ENCODE peak calls at places on chromosomes 5 and 9, in four cellular contexts. U is CD8-positive, alpha-beta T cell; A is endothelial cell of umbilical vein; Y is adrenal gland. K is an unnamed sample.

GRCh38 chr5:80761966-80762365 is 107.2 kb upstream of the DHFR start:
- DNase-seq in Y (no peak), A (peak; percentile 18), U (no peak), K (no peak)

GRCh38 chr5:155471027-155471426 is 457.5 kb downstream of the KIF4B start:
- DNase-seq in Y (no peak), U (no peak), A (no peak), K (no peak)

GRCh38 chr9:122777935-122778671 is 10.6 kb upstream of the OR5C1 start:
- DNase-seq in Y (no peak), U (no peak), A (no peak), K (no peak)

GRCh38 chr5:80300125-80300524 is 19.7 kb upstream of the SPZ1 start:
- DNase-seq in Y (no peak), A (no peak), U (no peak), K (no peak)

GRCh38 chr9:138008081-138008841 is 130.7 kb downstream of the CACNA1B start:
- DNase-seq in Y (no peak), U (no peak), A (no peak), K (no peak)

GRCh38 chr9:71783120-71783523 is 14.8 kb upstream of the CEMIP2 start:
- DNase-seq in Y (no peak), A (no peak), U (peak; percentile 77), K (no peak)

GRCh38 chr9:73008273-73008672 is 55.4 kb upstream of the ALDH1A1 start:
- DNase-seq in U (no peak), A (peak; percentile 42), Y (no peak), K (no peak)

GRCh38 chr5:10034008-10034407 is 215.7 kb downstream of the ATPSCKMT start:
- DNase-seq in Y (no peak), A (no peak), U (no peak), K (peak; percentile 32)

GRCh38 chr9:14769235-14769580 is 46.7 kb upstream of the CER1 start:
- DNase-seq in A (peak; percentile 80), Y (peak; percentile 37), U (no peak), K (no peak)

GRCh38 chr9:1083325-1083913 is 33.3 kb downstream of the DMRT2 start:
- DNase-seq in U (no peak), A (no peak), Y (no peak), K (peak; percentile 21)

GRCh38 chr9:104027295-104027694 is 66.8 kb upstream of the SMC2 start:
- DNase-seq in U (no peak), A (no peak), Y (no peak), K (no peak)

GRCh38 chr5:109249126-109249525 is 160.6 kb downstream of the PJA2 start:
- DNase-seq in A (no peak), Y (no peak), U (no peak), K (no peak)

GRCh38 chr9:131334568-131335105 is 45.1 kb downstream of the PLPP7 start:
- DNase-seq in Y (no peak), U (no peak), A (peak; percentile 48), K (peak; percentile 84)

GRCh38 chr5:80408475-80408875 is 611 bp downstream of the ZFYVE16 start:
- DNase-seq in U (no peak), A (peak; percentile 73), Y (peak; percentile 68), K (peak; percentile 60)

GRCh38 chr5:138948391-138949222 is 73.5 kb upstream of the LRRTM2 start:
- DNase-seq in Y (no peak), U (no peak), A (no peak), K (no peak)

GRCh38 chr9:94160594-94161501 is 76.6 kb downstream of the PTPDC1 start:
- DNase-seq in A (no peak), Y (no peak), U (no peak), K (no peak)

GRCh38 chr5:154857091-154857533 is 1.3 kb upstream of the CNOT8 start:
- DNase-seq in A (no peak), Y (no peak), U (no peak), K (peak; percentile 89)

GRCh38 chr9:89532478-89532877 is 34.6 kb upstream of the SEMA4D start:
- DNase-seq in U (no peak), A (no peak), Y (no peak), K (no peak)

GRCh38 chr5:138611295-138612220 is 36.4 kb upstream of the HSPA9 start:
- DNase-seq in U (no peak), A (peak; percentile 44), Y (no peak), K (no peak)

GRCh38 chr9:77384406-77384805 is 207.1 kb downstream of the VPS13A start:
- DNase-seq in U (no peak), A (peak; percentile 5), Y (no peak), K (no peak)

GRCh38 chr5:64971538-64971937 is 202.8 kb downstream of the CWC27 start:
- DNase-seq in Y (no peak), A (peak; percentile 3), U (no peak), K (no peak)

GRCh38 chr9:121634800-121635261 is 16.6 kb upstream of the DAB2IP start:
- DNase-seq in A (peak; percentile 25), U (no peak), Y (no peak), K (no peak)

GRCh38 chr9:85521331-85522197 is 220.2 kb downstream of the AGTPBP1 start:
- DNase-seq in U (no peak), Y (no peak), A (no peak), K (peak; percentile 58)

GRCh38 chr9:77440057-77440456 is 208.1 kb downstream of the GNA14 start:
- DNase-seq in U (no peak), A (no peak), Y (no peak), K (no peak)

GRCh38 chr5:173764321-173765029 is 123.7 kb upstream of the CPEB4 start:
- DNase-seq in U (no peak), A (peak; percentile 92), Y (peak; percentile 95), K (peak; percentile 78)

GRCh38 chr5:124001216-124001615 is 489.2 kb downstream of the CSNK1G3 start:
- DNase-seq in U (no peak), A (no peak), Y (no peak), K (no peak)
- H3K27ac ChIP-seq in U (no peak overlapping the region), A (no peak overlapping the region), Y (no peak overlapping the region), K (no peak overlapping the region)

GRCh38 chr5:150640311-150641005 is at the start of gene SYNPO:
- DNase-seq in Y (peak; percentile 88), A (peak; percentile 88), U (no peak), K (peak; percentile 76)

GRCh38 chr5:150638053-150638444 is 2.4 kb upstream of the SYNPO start:
- DNase-seq in U (no peak), A (no peak), Y (no peak), K (no peak)

GRCh38 chr5:150638488-150639316 is 1.8 kb upstream of the SYNPO start:
- DNase-seq in U (no peak), A (no peak), Y (no peak), K (no peak)

GRCh38 chr5:150639751-150640150 is 709 bp upstream of the SYNPO start:
- DNase-seq in A (peak; percentile 43), U (no peak), Y (peak; percentile 85), K (no peak)

DNA sequence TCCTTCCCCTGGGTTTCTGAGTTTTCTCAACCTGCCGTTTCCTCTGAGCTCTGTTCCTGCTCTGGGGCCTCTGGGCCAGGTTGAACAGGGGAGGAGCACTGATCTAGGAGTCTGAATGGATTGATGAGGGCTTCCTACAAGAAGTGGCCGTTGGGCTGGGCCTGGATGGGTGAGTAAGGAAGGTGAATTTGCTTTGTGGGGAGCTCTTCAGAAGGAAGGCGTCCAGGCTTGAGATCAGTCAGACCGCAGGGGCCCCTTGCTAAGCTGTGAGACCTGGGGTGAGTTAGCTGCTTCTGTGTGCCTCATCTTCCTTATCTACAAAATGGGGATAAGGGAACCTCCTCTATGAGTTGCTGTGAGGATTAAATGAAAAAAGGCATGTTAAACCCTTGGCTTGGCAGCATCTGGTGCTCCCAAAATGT is 1.1 kb upstream of the SYNPO start:
- DNase-seq in U (no peak), A (peak; percentile 16), Y (no peak), K (no peak)
- H3K27ac ChIP-seq in U (no peak overlapping the region), A (peak overlapping the region; percentile 98), Y (peak overlapping the region; percentile 95), K (peak overlapping the region; percentile 97)

DNA sequence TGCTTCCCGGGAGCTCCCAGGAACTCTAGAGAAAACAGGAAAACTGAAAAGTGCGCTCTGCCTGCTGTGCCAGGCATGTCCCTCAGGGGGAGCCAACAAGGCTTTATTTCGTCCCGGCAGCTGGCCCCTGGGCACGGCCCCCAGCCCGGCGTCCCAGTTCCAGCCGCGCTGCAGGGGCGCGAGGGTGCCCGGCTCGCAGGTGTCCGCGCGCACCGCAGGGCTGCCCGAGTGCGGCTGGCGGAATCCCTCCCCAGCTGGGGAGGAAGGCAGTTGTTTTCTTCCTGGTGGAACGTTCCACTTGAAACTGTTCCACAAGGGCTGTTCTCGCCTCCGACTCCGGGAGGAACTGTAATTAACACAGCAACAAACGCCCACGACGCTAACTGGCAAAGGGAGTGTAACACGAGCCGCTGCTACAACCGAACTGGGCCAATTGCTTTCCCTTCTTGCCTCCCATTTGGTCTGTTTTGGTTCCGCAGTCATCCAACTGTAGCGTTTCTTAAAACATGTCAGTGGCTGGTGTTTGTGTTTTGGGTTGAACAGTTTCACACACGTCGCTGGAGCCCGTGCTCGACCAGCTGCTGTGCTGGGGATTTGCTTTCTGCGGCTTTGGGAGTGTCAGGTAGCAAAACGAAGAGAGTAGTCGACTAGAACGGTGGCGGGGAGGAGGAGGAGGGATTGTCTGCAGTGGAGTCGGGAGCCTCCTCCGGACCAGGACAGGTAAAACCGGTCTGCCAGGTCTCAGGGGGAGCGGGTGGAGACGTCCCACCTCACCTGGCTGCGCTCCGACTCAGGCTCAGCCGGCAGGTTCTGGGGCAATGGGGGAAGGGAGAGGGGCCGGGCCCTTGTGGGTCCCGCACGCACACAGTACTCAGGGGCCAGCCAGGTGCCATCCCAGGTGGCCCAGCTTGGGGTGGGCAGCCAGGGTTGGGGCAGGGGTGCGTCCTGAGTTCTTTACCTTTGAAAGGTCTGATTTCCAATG is 131.6 kb upstream of the NIPBL start:
- DNase-seq in U (no peak), Y (peak; percentile 69), A (peak; percentile 68), K (peak; percentile 58)
- H3K27ac ChIP-seq in U (no peak overlapping the region), Y (no peak overlapping the region), A (no peak overlapping the region), K (peak overlapping the region; percentile 27)

DNA sequence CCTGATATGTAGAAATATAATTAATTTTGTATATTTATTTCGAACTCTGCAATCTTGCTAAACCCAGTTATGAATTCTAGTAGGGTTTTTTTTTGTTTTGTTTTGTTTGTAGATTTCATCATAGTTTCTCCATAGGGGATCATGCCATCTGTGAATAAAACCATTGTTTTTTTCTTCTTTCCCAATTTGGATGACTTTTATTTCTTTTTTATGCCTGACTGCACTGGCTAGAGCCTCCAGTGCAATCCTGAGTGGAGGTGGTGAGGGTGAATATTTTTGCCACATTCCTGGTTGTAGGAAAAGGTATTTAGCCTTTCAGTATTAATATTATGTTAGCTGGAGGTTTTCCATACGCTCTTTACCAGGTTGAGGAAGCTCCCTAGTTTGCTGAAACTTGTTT is 70.0 kb upstream of the GFPT2 start:
- DNase-seq in A (no peak), U (no peak), Y (no peak), K (no peak)
- H3K27ac ChIP-seq in A (no peak overlapping the region), U (no peak overlapping the region), Y (no peak overlapping the region), K (no peak overlapping the region)

DNA sequence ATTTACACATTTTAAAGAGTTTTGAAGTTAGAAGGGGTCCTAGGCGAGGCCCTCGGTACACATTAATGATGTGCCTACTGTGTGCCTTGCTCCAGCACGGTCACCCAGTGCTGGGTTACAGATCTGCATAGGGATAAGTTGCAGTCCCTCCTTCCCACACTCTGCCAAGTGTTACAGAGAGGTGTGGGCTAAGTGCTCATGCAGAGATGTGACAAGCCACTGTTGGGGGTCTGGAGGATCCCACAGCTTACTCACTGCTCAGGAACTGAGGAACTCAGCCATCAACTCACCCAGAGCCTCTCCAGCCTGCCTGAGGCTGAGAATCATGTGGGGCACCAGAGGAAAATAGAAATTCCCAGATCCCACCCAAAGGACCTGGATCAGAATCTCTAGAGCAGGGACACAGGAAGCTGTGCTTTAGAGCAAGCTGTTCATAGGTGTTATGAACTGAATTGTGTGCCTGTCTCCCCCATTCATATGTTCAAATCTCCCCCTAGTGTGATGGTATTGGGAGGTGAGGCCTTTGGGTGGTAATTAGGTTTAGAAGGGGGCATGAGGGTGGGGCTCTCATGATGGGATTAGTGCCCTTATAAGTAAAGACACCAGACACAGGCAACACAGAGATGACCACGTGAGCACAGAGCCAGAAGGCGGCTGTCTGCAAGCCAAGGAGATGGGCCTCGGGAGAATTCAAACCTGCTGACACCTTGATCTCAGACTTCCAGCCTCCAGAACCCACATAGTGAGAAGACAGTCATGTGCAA is 164.1 kb downstream of the HSD17B3 start:
- DNase-seq in A (no peak), U (no peak), Y (no peak), K (no peak)
- H3K27ac ChIP-seq in A (no peak overlapping the region), U (no peak overlapping the region), Y (no peak overlapping the region), K (no peak overlapping the region)

K was measured in left ventricle myocardium inferior.